ENCODE peak calls at places on chromosome 14, in eight cellular contexts. Z is stimulated activated naive CD8-positive, alpha-beta T cell treated with anti-CD3 and anti-CD28 coated beads, Interleukin-15, Interleukin-2, amounts not matched to agents 100 U/mL and 50 U/mL, for 24 hours; F is WTC11; P is left lung; S is K562; U is RWPE2; D is A549; E is activated T-helper 17 cell treated with anti-CD3 and anti-CD28 coated beads, Interleukin-2, amount 50 U/mL, for 72 hours. K is an unnamed sample.

GRCh38 chr14:76217179-76217578 is 65.5 kb downstream of the GPATCH2L start:
- ATAC-seq in F (no peak), S (no peak), P (no peak), Z (no peak), E (no peak), U (no peak), D (no peak), K (no peak)

GRCh38 chr14:96410119-96410518 is 18.2 kb downstream of the AK7 start:
- ATAC-seq in S (no peak), F (no peak), U (no peak), P (no peak), D (no peak), E (no peak), Z (no peak), K (no peak)

GRCh38 chr14:101789222-101789621 is 27.7 kb downstream of the PPP2R5C start:
- ATAC-seq in U (no peak), S (no peak), D (no peak), P (no peak), E (no peak), F (no peak), Z (no peak), K (no peak)

GRCh38 chr14:106228541-106229158 is 702.3 kb downstream of the TMEM121 start:
- ATAC-seq in E (peak; percentile 89), U (no peak), F (no peak), S (no peak), D (no peak), P (no peak), Z (peak; percentile 85), K (no peak)

GRCh38 chr14:61025239-61026223 is 44.5 kb downstream of the SLC38A6 start:
- ATAC-seq in Z (no peak), U (peak; percentile 87), P (peak; percentile 93), S (peak; percentile 84), F (peak; percentile 59), D (peak; percentile 91), E (peak; percentile 52), K (no peak)

GRCh38 chr14:56659964-56660551 is 80.5 kb downstream of the TMEM260 start:
- ATAC-seq in P (peak; percentile 91), D (peak; percentile 90), F (peak; percentile 61), E (no peak), Z (no peak), U (peak; percentile 74), S (peak; percentile 80), K (peak; percentile 62)

GRCh38 chr14:59435106-59435505 is 30.1 kb downstream of the GPR135 start:
- ATAC-seq in Z (no peak), D (no peak), S (no peak), P (no peak), U (no peak), F (no peak), E (no peak), K (no peak)

GRCh38 chr14:40987481-40987880 is 619.2 kb upstream of the LRFN5 start:
- ATAC-seq in S (no peak), U (no peak), E (no peak), F (no peak), D (no peak), P (no peak), Z (no peak), K (no peak)

GRCh38 chr14:54784060-54784459 is 118.6 kb downstream of the GCH1 start:
- ATAC-seq in F (no peak), P (no peak), U (no peak), D (no peak), Z (peak; percentile 10), E (no peak), S (no peak), K (no peak)

GRCh38 chr14:43665570-43666267 is 841.4 kb downstream of the FSCB start:
- ATAC-seq in P (no peak), D (no peak), F (no peak), E (no peak), Z (no peak), S (no peak), U (no peak), K (no peak)

GRCh38 chr14:95270203-95270602 is 49.5 kb downstream of the CLMN start:
- ATAC-seq in U (no peak), E (no peak), F (no peak), D (no peak), Z (no peak), S (no peak), P (no peak), K (no peak)

GRCh38 chr14:101476258-101476930 is 84.9 kb upstream of the DIO3 start:
- ATAC-seq in S (no peak), Z (no peak), F (no peak), U (peak; percentile 3), D (peak; percentile 54), P (peak; percentile 75), E (no peak), K (no peak)

GRCh38 chr14:32940066-32940651 is 1.5 kb downstream of the NPAS3 start:
- ATAC-seq in U (peak; percentile 23), D (no peak), Z (no peak), E (no peak), P (no peak), S (no peak), F (no peak), K (no peak)

GRCh38 chr14:50726372-50727107 is 58.4 kb upstream of the SAV1 start:
- ATAC-seq in F (no peak), E (peak; percentile 95), U (peak; percentile 90), S (no peak), Z (peak; percentile 95), D (no peak), P (no peak), K (no peak)

GRCh38 chr14:88228519-88229236 is 94.4 kb downstream of the KCNK10 start:
- ATAC-seq in S (no peak), Z (no peak), F (no peak), P (no peak), E (peak; percentile 80), U (peak; percentile 84), D (no peak), K (peak; percentile 80)

GRCh38 chr14:61470954-61471279 is 149.5 kb downstream of the PRKCH start:
- ATAC-seq in E (no peak), U (no peak), P (no peak), S (no peak), F (no peak), D (peak; percentile 12), Z (no peak), K (no peak)

GRCh38 chr14:105325716-105326567 is 11.4 kb downstream of the PACS2 start:
- ATAC-seq in Z (no peak), P (no peak), F (no peak), D (no peak), S (no peak), U (no peak), E (no peak), K (no peak)

GRCh38 chr14:75521415-75522199 is 662 bp upstream of the BATF start:
- ATAC-seq in D (peak; percentile 21), U (peak; percentile 9), S (no peak), P (no peak), Z (peak; percentile 15), F (no peak), E (peak; percentile 33), K (peak; percentile 24)

GRCh38 chr14:65991124-65991523 is 495.0 kb upstream of the CCDC196 start:
- ATAC-seq in F (no peak), Z (no peak), E (no peak), P (no peak), S (no peak), U (no peak), D (no peak), K (peak; percentile 29)

GRCh38 chr14:99137913-99138571 is 134.0 kb downstream of the BCL11B start:
- ATAC-seq in E (peak; percentile 82), Z (peak; percentile 70), S (peak; percentile 94), P (no peak), D (peak; percentile 84), F (peak; percentile 81), U (peak; percentile 35), K (no peak)

GRCh38 chr14:103820908-103821307 is 26.5 kb downstream of the PPP1R13B start:
- ATAC-seq in D (no peak), E (no peak), P (no peak), U (peak; percentile 54), Z (no peak), S (no peak), F (no peak), K (peak; percentile 52)

GRCh38 chr14:92937229-92937937 is 14.4 kb downstream of the CHGA start:
- ATAC-seq in D (peak; percentile 40), P (peak; percentile 11), S (peak; percentile 48), F (no peak), E (peak; percentile 71), Z (peak; percentile 75), U (peak; percentile 86), K (peak; percentile 85)

GRCh38 chr14:39366460-39367386 is 65.5 kb downstream of the FBXO33 start:
- ATAC-seq in D (peak; percentile 43), S (peak; percentile 19), U (peak; percentile 20), Z (peak; percentile 14), P (no peak), E (no peak), F (peak; percentile 25), K (peak; percentile 42)

K was measured in esophagus mucosa.